ENCODE peak calls at places on chromosomes 12 and 14, in four cellular contexts. F is suprapubic skin, V is GM12878, I is prostate gland. X is an unnamed sample.

GRCh38 chr14:103848720-103849077 is 1.3 kb upstream of the PPP1R13B start:
- DNase-seq in I (peak), V (no peak), F (peak), X (no peak)

GRCh38 chr12:105164068-105164467 is 56.5 kb downstream of the WASHC4 start:
- DNase-seq in I (no peak), V (no peak), F (no peak), X (no peak)

GRCh38 chr12:120761581-120761980 is 36.0 kb downstream of the ACADS start:
- DNase-seq in I (peak), F (no peak), V (no peak), X (no peak)

GRCh38 chr12:93877446-93877845 is 200.3 kb downstream of the CRADD start:
- DNase-seq in V (no peak), I (no peak), F (no peak), X (no peak)

GRCh38 chr14:93059917-93060545 is 55.7 kb downstream of the ITPK1 start:
- DNase-seq in V (no peak), I (no peak), F (no peak), X (no peak)

GRCh38 chr12:127881371-127882140 is 385.4 kb upstream of the TMEM132C start:
- DNase-seq in I (no peak), F (no peak), V (no peak), X (no peak)

GRCh38 chr14:28766505-28767238 is at the start of gene FOXG1:
- DNase-seq in I (no peak), F (no peak), V (no peak), X (peak)

GRCh38 chr12:67486671-67487070 is 161.9 kb upstream of the DYRK2 start:
- DNase-seq in F (no peak), I (no peak), V (no peak), X (no peak)

GRCh38 chr12:116402163-116402939 is 124.9 kb upstream of the MED13L start:
- DNase-seq in I (no peak), F (no peak), V (no peak), X (no peak)

GRCh38 chr12:54475542-54475941 is 2.1 kb upstream of the GTSF1 start:
- DNase-seq in V (no peak), I (no peak), F (no peak), X (no peak)

GRCh38 chr12:120751389-120751788 is 25.8 kb downstream of the ACADS start:
- DNase-seq in F (no peak), I (no peak), V (no peak), X (no peak)

GRCh38 chr14:47678157-47678556 is 2.8 kb upstream of the MDGA2 start:
- DNase-seq in V (no peak), I (no peak), F (no peak), X (no peak)

GRCh38 chr12:66365718-66366485 is 63.6 kb downstream of the HELB start:
- DNase-seq in V (no peak), F (no peak), I (no peak), X (no peak)

GRCh38 chr12:191541-191940 is 22.4 kb downstream of the SLC6A12 start:
- DNase-seq in I (no peak), V (no peak), F (no peak), X (no peak)

GRCh38 chr12:1078002-1078401 is 87.0 kb downstream of the ERC1 start:
- DNase-seq in I (no peak), V (no peak), F (no peak), X (no peak)

GRCh38 chr14:54444701-54445100 is 3.5 kb upstream of the CNIH1 start:
- DNase-seq in F (no peak), V (no peak), I (no peak), X (no peak)

GRCh38 chr12:56862264-56862663 is 71.9 kb downstream of the SDR9C7 start:
- DNase-seq in V (no peak), I (no peak), F (no peak), X (no peak)

GRCh38 chr12:100401660-100402059 is 44.8 kb downstream of the SLC17A8 start:
- DNase-seq in V (no peak), I (no peak), F (no peak), X (no peak)

GRCh38 chr14:105898482-105899010 is 372.2 kb downstream of the TMEM121 start:
- DNase-seq in F (no peak), V (no peak), I (no peak), X (no peak)

GRCh38 chr12:98752726-98753125 is 107.6 kb downstream of the APAF1 start:
- DNase-seq in F (no peak), V (no peak), I (no peak), X (no peak)

GRCh38 chr12:79635676-79636075 is 55.1 kb downstream of the PAWR start:
- DNase-seq in V (no peak), F (no peak), I (no peak), X (no peak)

GRCh38 chr12:64731683-64732082 is 27.5 kb downstream of the GNS start:
- DNase-seq in I (no peak), F (no peak), V (no peak), X (no peak)

GRCh38 chr12:121227294-121227693 is 17.4 kb downstream of the P2RX4 start:
- DNase-seq in V (no peak), I (peak), F (no peak), X (no peak)

GRCh38 chr14:104443391-104444158 is 136.0 kb upstream of the C14orf180 start:
- DNase-seq in F (peak), I (no peak), V (no peak), X (no peak)

GRCh38 chr12:123705935-123706334 is 6.2 kb upstream of the ATP6V0A2 start:
- DNase-seq in V (no peak), F (no peak), I (no peak), X (no peak)

GRCh38 chr12:2722806-2723205 is 72.0 kb upstream of the FKBP4 start:
- DNase-seq in I (no peak), F (no peak), V (no peak), X (no peak)

GRCh38 chr12:45268672-45269406 is 52.9 kb downstream of the ANO6 start:
- DNase-seq in V (no peak), I (peak), F (peak), X (no peak)

GRCh38 chr12:56517854-56518253 is 3.8 kb upstream of the RBMS2 start:
- DNase-seq in F (no peak), I (no peak), V (no peak), X (no peak)

GRCh38 chr14:24394275-24394674 is 4.5 kb upstream of the NYNRIN start:
- DNase-seq in F (no peak), I (no peak), V (no peak), X (no peak)

GRCh38 chr12:94618995-94619695 is 31.2 kb downstream of the TMCC3 start:
- DNase-seq in I (no peak), V (no peak), F (no peak), X (no peak)

GRCh38 chr12:56601503-56601902 is 28.6 kb downstream of the BAZ2A start:
- DNase-seq in V (no peak), F (no peak), I (no peak), X (no peak)

GRCh38 chr12:52149651-52150241 is 42.1 kb downstream of the KRT80 start:
- DNase-seq in I (no peak), V (no peak), F (no peak), X (no peak)

GRCh38 chr12:66823857-66824570 is 145.1 kb upstream of the GRIP1 start:
- DNase-seq in F (no peak), V (no peak), I (peak), X (no peak)

GRCh38 chr12:27861428-27862167 is 81.6 kb upstream of the MANSC4 start:
- DNase-seq in F (no peak), V (peak), I (no peak), X (no peak)

GRCh38 chr12:116594325-116595038 is 35.3 kb downstream of the MAP1LC3B2 start:
- DNase-seq in F (no peak), I (no peak), V (no peak), X (no peak)

DNA sequence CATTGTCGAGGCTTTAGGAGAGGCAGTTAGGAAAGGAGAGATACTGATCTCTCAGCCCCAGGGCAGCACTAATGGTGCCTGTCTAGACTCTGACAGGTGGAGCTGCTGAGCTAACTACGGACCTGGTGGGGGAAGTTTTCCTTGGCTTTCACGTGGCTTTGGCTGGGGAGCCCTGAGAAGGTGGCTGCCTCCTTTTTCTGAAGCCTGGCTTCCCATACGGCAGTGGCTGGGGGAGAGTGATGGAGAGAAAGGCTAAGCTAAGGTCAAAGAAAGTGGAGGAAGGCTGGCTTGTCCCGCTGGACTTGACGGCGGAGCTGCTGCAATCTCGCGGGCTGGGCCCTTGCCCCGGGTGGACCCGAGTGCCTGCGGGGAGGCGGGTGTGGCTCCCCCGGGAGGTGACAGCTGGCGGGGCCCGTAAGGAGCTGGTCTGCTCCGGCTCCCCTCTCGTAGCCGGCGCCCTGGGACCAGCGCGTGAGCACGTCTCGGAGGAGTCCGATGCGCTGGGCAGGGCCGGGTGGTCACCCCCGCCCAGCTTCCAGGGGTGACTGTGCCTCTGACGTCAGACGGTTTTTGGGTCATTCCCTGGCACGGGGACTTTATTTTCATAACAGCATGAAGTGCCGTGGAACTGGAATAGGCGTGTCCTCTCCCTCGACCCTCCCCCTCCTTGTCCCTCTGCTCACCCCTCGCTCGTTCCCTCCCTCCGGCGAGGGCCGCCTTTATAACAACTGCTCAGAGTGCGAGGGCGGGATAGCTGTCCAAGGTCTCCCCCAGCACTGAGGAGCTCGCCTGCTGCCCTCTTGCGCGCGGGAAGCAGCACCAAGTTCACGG is at the start of gene GPRC5A:
- DNase-seq in I (peak), F (peak), V (no peak), X (no peak)
- TF ChIP-seq POLR2A in I (peak), F (peak), V (no peak), X (no peak)

DNA sequence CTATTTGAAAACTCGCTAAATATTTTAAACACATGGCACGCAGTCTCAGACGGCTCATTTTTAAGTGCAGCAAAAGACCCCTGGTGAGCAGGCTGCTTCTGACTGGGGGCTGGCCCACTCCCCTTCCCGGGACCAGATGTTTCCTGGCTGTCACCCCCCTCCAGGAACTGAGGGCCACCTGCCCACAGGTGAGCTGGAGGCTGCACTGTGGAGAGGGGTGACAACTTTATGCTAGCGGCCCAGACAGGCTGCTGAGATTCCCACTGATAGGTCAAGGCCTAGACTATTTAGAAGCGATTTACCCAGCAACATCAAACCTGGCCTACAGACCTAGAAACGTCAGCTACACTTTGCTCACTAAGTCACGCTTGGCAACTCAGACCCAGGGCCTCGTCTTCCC is 92.1 kb downstream of the BCL11B start:
- DNase-seq in F (no peak), V (no peak), I (no peak), X (no peak)
- TF ChIP-seq POLR2AphosphoS5 in F (no peak), V (no peak), I (no peak), X (no peak)

GRCh38 chr12:108729612-108730336 is 1.5 kb downstream of the CORO1C start:
- DNase-seq in I (no peak), V (no peak), F (no peak), X (no peak)
- TF ChIP-seq POLR2A in I (peak), V (no peak), F (no peak), X (no peak)

DNA sequence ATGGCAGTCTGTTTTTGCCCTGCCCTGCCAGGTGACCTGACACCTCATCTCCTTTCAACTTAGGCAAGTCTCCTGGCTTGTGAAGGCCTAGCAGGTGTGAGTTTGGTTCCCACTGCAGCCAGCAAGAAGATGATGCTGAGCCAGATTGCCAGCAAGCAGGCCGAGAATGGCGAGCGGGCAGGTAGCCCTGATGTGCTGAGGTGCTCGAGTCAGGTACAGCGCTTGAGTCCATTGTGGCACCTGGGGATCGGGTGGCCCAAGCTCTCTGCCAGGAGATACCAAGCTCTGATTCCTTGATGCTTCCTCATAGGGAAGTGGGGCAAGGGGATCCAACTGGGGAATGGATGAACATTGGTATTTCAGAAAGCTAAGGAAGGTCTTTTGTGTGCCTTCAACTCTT is 4.1 kb upstream of the CSAD start:
- DNase-seq in V (no peak), I (no peak), F (peak), X (no peak)
- TF ChIP-seq POLR2AphosphoS5 in V (no peak), I (no peak), F (no peak), X (no peak)

DNA sequence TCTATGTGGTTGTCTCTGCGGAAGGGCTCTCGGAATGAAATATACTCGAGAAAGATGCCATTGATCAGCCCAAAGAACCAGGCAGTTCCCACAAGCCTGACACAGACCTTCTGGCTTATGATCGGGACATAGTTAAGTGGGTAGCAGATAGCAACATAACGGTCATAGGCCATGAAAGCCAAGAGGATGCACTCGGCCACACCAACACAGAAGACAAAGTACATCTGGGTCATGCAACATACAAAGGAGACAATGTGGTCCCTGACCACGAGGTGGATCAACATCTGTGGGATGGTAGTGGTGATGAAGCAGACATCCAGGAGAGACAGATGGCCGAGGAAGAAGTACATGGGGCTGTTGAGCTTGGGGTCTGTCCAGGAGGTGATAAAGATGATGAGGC is 326 bp downstream of the OR10AD1 start:
- DNase-seq in F (no peak), I (no peak), V (no peak), X (no peak)
- TF ChIP-seq POLR2A in F (no peak), I (no peak), V (no peak), X (no peak)

DNA sequence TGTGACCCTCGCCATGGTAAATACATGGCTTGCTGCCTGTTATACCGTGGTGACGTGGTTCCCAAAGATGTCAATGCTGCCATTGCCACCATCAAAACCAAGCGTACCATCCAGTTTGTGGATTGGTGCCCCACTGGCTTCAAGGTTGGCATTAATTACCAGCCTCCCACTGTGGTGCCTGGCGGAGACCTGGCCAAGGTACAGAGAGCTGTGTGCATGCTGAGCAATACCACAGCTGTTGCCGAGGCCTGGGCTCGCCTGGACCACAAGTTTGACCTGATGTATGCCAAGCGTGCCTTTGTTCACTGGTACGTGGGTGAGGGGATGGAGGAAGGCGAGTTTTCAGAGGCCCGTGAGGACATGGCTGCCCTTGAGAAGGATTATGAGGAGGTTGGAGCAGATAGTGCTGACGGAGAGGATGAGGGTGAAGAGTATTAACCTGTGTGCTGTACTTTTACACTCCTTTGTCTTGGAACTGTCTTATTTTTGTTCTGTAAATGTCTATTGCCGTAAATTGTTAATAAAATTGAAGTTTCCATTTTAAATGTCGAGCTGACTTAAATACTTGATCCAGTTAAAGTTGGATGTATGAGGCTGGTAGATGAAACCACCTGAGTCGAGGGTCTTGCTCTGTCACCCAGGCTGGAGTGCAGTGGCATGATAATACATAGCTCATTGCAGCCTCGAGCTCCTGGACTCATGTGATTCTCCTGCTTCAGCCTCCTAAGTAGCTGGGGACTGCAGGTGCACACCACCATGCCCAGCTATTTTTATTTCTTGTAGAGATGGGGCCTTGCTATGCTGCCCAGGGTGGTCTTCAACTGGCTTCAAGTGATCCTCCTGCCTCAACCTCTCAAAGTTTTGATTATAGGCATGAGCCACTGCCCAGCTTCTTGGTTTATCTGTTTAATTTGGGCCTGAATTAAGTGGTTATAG is 8.2 kb downstream of the TUBA1C start:
- DNase-seq in V (no peak), I (no peak), F (no peak), X (no peak)
- TF ChIP-seq POLR2AphosphoS5 in V (peak), I (no peak), F (no peak), X (no peak)